ENCODE peak calls at places on chromosomes 11 and 22, in nine cellular contexts. Y is CD4-positive, alpha-beta T cell; L is lung microvascular endothelial cell; F is sciatic nerve; J is RPMI7951; Q is T-helper 1 cell; U is heart left ventricle; W is head of caudate nucleus; M is esophagus squamous epithelium. D is an unnamed sample.

GRCh38 chr11:11461473-11461872 is 108.4 kb upstream of the CSNK2A3 start:
- DNase-seq in F (no peak), W (no peak), Y (no peak), Q (no peak), M (no peak), J (peak), L (no peak), U (peak), D (no peak)

GRCh38 chr11:35316161-35316560 is 103.2 kb downstream of the SLC1A2 start:
- DNase-seq in Y (no peak), J (peak), W (no peak), Q (no peak), U (no peak), M (no peak), L (no peak), F (no peak), D (no peak)

GRCh38 chr11:58927393-58928081 is 11.8 kb upstream of the GLYATL1 start:
- DNase-seq in W (no peak), F (no peak), L (no peak), U (no peak), J (peak), M (no peak), Y (no peak), Q (no peak), D (no peak)

GRCh38 chr11:62918531-62918930 is 2.6 kb downstream of the CHRM1 start:
- DNase-seq in W (no peak), Q (no peak), F (no peak), U (no peak), L (no peak), Y (no peak), M (no peak), J (no peak), D (no peak)

GRCh38 chr11:68212421-68213134 is 518 bp downstream of the KMT5B start:
- DNase-seq in M (no peak), W (no peak), F (peak), Y (peak), L (peak), Q (peak), J (peak), U (peak), D (no peak)

GRCh38 chr11:66951927-66952337 is 6.3 kb downstream of the PC start:
- DNase-seq in J (peak), L (peak), U (no peak), M (no peak), Y (no peak), F (no peak), Q (no peak), W (no peak), D (no peak)

GRCh38 chr11:34468209-34468841 is 29.6 kb downstream of the CAT start:
- DNase-seq in Y (no peak), M (no peak), F (no peak), Q (no peak), W (no peak), L (no peak), J (peak), U (no peak), D (no peak)

GRCh38 chr11:1437500-1437899 is 47.8 kb downstream of the BRSK2 start:
- DNase-seq in J (peak), L (no peak), M (no peak), U (peak), Q (no peak), F (no peak), Y (no peak), W (no peak), D (no peak)

GRCh38 chr22:22925795-22926358 is 38.3 kb downstream of the IGLL5 start:
- DNase-seq in Q (no peak), Y (no peak), J (no peak), W (no peak), F (no peak), M (no peak), L (no peak), U (no peak), D (no peak)

GRCh38 chr22:36541831-36542391 is 12.9 kb upstream of the EIF3D start:
- DNase-seq in F (no peak), U (no peak), Q (no peak), M (no peak), Y (no peak), L (peak), W (no peak), J (peak), D (peak)

GRCh38 chr11:66048525-66049313 is at the start of gene GAL3ST3:
- DNase-seq in F (no peak), U (no peak), L (no peak), J (no peak), Y (no peak), Q (no peak), M (no peak), W (no peak), D (no peak)

GRCh38 chr11:69218946-69219720 is 63.4 kb downstream of the SMIM38 start:
- DNase-seq in F (peak), L (no peak), Q (no peak), J (no peak), M (no peak), Y (no peak), U (no peak), W (no peak), D (no peak)

GRCh38 chr22:43142881-43143562 is at the start of gene MCAT:
- DNase-seq in M (no peak), W (peak), J (peak), L (peak), Q (peak), Y (peak), F (peak), U (peak), D (no peak)

GRCh38 chr11:11408436-11409221 is 55.6 kb upstream of the CSNK2A3 start:
- DNase-seq in W (no peak), L (no peak), U (no peak), F (no peak), J (peak), Y (no peak), M (no peak), Q (no peak), D (no peak)

GRCh38 chr11:40140560-40140959 is 1318.9 kb downstream of the LRRC4C start:
- DNase-seq in M (no peak), L (no peak), W (no peak), J (no peak), Y (no peak), Q (no peak), U (no peak), F (no peak), D (no peak)

GRCh38 chr11:70577948-70578347 is 179.6 kb downstream of the CTTN start:
- DNase-seq in M (no peak), Q (no peak), W (no peak), J (peak), U (no peak), L (no peak), F (no peak), Y (no peak), D (no peak)

GRCh38 chr22:38843716-38844660 is at the start of gene NPTXR:
- DNase-seq in Y (peak), M (no peak), Q (peak), J (peak), W (no peak), U (peak), L (peak), F (no peak), D (no peak)

GRCh38 chr22:35838849-35839646 is 121.4 kb downstream of the APOL5 start:
- DNase-seq in Y (no peak), Q (no peak), J (peak), F (no peak), L (peak), W (peak), U (no peak), M (no peak), D (no peak)

GRCh38 chr11:36557991-36558390 is 9.8 kb upstream of the RAG1 start:
- DNase-seq in F (no peak), Q (no peak), L (no peak), Y (no peak), W (no peak), M (no peak), J (no peak), U (no peak), D (no peak)

GRCh38 chr11:47924184-47924671 is 56.1 kb upstream of the PTPRJ start:
- DNase-seq in U (no peak), J (peak), F (no peak), W (no peak), Y (no peak), Q (no peak), M (no peak), L (no peak), D (no peak)

D was measured in glomerular endothelial cell.